ENCODE peak calls at places on chromosome 1, in five cellular contexts. P is H1, U is HCT116, R is GM12878, S is HepG2. F is an unnamed sample.

GRCh38 chr1:151008244-151009205 is at the start of gene PRUNE1:
- DNase-seq in U (peak; percentile 94), S (peak; percentile 95), R (peak; percentile 74), P (peak; percentile 97), F (peak; percentile 97)

GRCh38 chr1:238648756-238649155 is 737.6 kb upstream of the CHRM3 start:
- DNase-seq in S (no peak), U (no peak), R (no peak), P (no peak), F (no peak)

GRCh38 chr1:64517640-64518039 is 47.7 kb downstream of the CACHD1 start:
- DNase-seq in S (no peak), U (no peak), R (no peak), P (no peak), F (no peak)

GRCh38 chr1:52253421-52253820 is 111.5 kb downstream of the ZFYVE9 start:
- DNase-seq in P (no peak), S (no peak), R (no peak), U (no peak), F (peak; percentile 23)

GRCh38 chr1:152506899-152507498 is 3.6 kb upstream of the LCE5A start:
- DNase-seq in S (no peak), P (no peak), U (no peak), R (no peak), F (no peak)

GRCh38 chr1:18419845-18420184 is 60.9 kb upstream of the KLHDC7A start:
- DNase-seq in U (no peak), P (no peak), R (no peak), S (no peak), F (no peak)

GRCh38 chr1:232684331-232685105 is 54.6 kb upstream of the SIPA1L2 start:
- DNase-seq in S (no peak), R (no peak), U (no peak), P (no peak), F (no peak)

GRCh38 chr1:244087021-244087560 is 36.0 kb downstream of the ZBTB18 start:
- DNase-seq in P (no peak), S (no peak), R (no peak), U (no peak), F (no peak)

GRCh38 chr1:151157067-151157531 is 650 bp downstream of the TNFAIP8L2 start:
- DNase-seq in R (no peak), P (no peak), U (no peak), S (no peak), F (no peak)

GRCh38 chr1:45552309-45552708 is 1.7 kb downstream of the AKR1A1 start:
- DNase-seq in P (no peak), S (no peak), R (no peak), U (no peak), F (no peak)

GRCh38 chr1:229092377-229093257 is 178.3 kb upstream of the RAB4A start:
- DNase-seq in R (no peak), U (no peak), P (no peak), S (no peak), F (no peak)

GRCh38 chr1:157045251-157046218 is at the start of gene ARHGEF11:
- DNase-seq in P (peak; percentile 90), R (no peak), U (peak; percentile 64), S (peak; percentile 76), F (peak; percentile 94)

GRCh38 chr1:3732747-3733602 is 19.3 kb upstream of the CCDC27 start:
- DNase-seq in P (peak; percentile 83), R (no peak), S (no peak), U (no peak), F (no peak)

GRCh38 chr1:54234284-54234683 is 34.3 kb downstream of the MRPL37 start:
- DNase-seq in R (no peak), U (no peak), P (no peak), S (no peak), F (no peak)

GRCh38 chr1:91774520-91775203 is 111.3 kb downstream of the TGFBR3 start:
- DNase-seq in R (no peak), S (no peak), U (no peak), P (no peak), F (no peak)

GRCh38 chr1:194378517-194378916 is 1192.1 kb upstream of the B3GALT2 start:
- DNase-seq in R (no peak), U (no peak), P (no peak), S (no peak), F (no peak)

GRCh38 chr1:93813076-93813475 is 65.9 kb downstream of the DNTTIP2 start:
- DNase-seq in P (no peak), R (no peak), S (peak; percentile 40), U (no peak), F (no peak)

GRCh38 chr1:89022167-89022959 is at the start of gene GBP3:
- DNase-seq in R (peak; percentile 33), U (peak; percentile 18), S (no peak), P (no peak), F (no peak)

GRCh38 chr1:233240839-233241682 is 54.5 kb downstream of the PCNX2 start:
- DNase-seq in R (no peak), S (peak; percentile 8), P (no peak), U (no peak), F (peak; percentile 49)

GRCh38 chr1:229380514-229381160 is 37.8 kb upstream of the CCSAP start:
- DNase-seq in S (no peak), U (no peak), P (peak; percentile 52), R (no peak), F (no peak)

GRCh38 chr1:212967767-212968166 is 17.4 kb downstream of the VASH2 start:
- DNase-seq in U (peak; percentile 34), S (peak; percentile 45), P (no peak), R (no peak), F (peak; percentile 82)

GRCh38 chr1:20290624-20291597 is at the start of gene VWA5B1:
- DNase-seq in P (peak; percentile 77), U (no peak), R (no peak), S (no peak), F (peak; percentile 29)

GRCh38 chr1:39491146-39491921 is at the start of gene BMP8A:
- DNase-seq in U (peak; percentile 36), S (peak; percentile 32), P (peak; percentile 88), R (no peak), F (peak; percentile 97)

GRCh38 chr1:86388777-86389176 is 7.3 kb downstream of the ODF2L start:
- DNase-seq in P (no peak), S (no peak), R (no peak), U (no peak), F (no peak)

GRCh38 chr1:227317541-227318002 is 720 bp downstream of the CDC42BPA start:
- DNase-seq in R (no peak), S (peak; percentile 44), P (peak; percentile 69), U (no peak), F (peak; percentile 68)

GRCh38 chr1:210815641-210816040 is 318.3 kb downstream of the KCNH1 start:
- DNase-seq in P (no peak), R (no peak), S (no peak), U (no peak), F (no peak)

GRCh38 chr1:21295059-21295401 is 4.8 kb upstream of the ECE1 start:
- DNase-seq in P (no peak), U (peak; percentile 42), R (no peak), S (no peak), F (no peak)
- H3K27ac ChIP-seq in P (no peak overlapping the region), U (peak overlapping the region; percentile 42), R (peak overlapping the region; percentile 96), S (no peak overlapping the region), F (no peak overlapping the region)

DNA sequence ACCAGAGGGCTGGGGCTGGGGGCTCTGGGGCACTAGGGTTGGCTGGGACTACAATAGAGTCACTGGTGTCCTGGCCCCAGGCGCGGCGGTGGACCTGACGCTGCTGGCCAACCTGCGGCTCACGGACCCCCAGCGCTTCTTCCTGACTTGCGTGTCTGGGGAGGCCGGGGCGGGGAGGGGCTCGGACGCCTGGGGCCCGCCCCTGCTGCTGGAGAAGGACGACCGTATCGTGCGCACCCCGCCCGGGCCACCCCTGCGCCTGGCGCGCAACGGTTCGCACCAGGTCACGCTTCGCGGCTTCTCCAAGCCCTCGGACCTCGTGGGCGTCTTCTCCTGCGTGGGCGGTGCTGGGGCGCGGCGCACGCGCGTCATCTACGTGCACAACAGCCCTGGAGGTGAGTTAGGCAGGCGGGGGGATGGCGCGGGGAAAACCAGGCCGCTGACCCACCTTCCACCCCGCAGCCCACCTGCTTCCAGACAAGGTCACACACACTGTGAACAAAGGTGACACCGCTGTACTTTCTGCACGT is 4.1 kb downstream of the TIE1 start:
- DNase-seq in P (no peak), S (no peak), U (no peak), R (no peak), F (peak; percentile 52)
- TF ChIP-seq ATF3 in P (no peak), S (no peak), U (no peak), R (no peak), F (no peak)

DNA sequence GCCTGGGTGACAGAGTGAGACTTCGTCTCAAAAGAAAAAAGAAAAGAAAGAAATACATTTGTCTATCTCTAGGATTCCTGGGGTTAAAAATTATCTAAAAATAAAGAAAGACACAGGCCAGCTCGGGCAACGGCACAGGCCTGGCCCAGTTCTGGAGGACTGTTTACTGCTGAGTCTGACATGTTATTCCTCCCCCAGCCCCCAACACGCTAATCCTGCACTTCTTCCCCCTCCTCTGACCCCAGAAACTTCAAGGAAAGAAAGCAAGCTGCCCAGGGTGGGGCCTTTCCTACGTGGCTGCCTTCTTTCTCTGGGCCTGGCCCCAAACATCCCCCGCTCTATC is 40.0 kb downstream of the ACOT7 start:
- DNase-seq in P (no peak), R (no peak), U (no peak), S (no peak), F (no peak)
- H3K27ac ChIP-seq in P (no peak overlapping the region), R (no peak overlapping the region), U (peak overlapping the region; percentile 54), S (peak overlapping the region; percentile 64), F (no peak overlapping the region)

DNA sequence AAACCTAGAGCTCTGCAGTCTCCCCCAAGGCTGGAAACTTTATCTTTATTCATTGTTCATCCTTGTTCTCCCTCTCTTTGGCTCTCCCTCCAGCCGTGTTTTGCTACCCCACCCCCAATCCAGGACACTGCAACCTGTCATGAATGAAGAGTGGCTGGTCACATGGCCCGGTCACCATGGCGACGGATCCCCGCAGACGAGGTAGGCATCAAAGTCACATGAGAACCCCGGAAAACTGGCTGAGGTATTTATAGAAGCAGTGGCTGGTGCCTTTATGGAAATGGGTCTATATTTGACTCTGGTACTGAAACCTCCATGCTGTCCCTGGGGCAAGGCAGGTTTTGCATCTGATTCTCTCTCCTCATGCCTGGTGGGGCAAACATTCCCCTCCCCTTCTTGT is 13.4 kb upstream of the SLC6A17 start:
- DNase-seq in P (peak; percentile 86), R (no peak), S (peak; percentile 4), U (no peak), F (peak; percentile 33)
- TF ChIP-seq ATF3 in P (peak; percentile 73), R (no peak), S (no peak), U (no peak), F (no peak)

GRCh38 chr1:206609229-206609991 is 2.9 kb downstream of the EIF2D start:
- DNase-seq in U (no peak), S (no peak), R (peak; percentile 71), P (no peak), F (no peak)
- H3K27ac ChIP-seq in U (no peak overlapping the region), S (no peak overlapping the region), R (peak overlapping the region; percentile 89), P (no peak overlapping the region), F (no peak overlapping the region)

GRCh38 chr1:208997726-208998312 is 585.7 kb upstream of the CAMK1G start:
- DNase-seq in U (no peak), P (no peak), R (no peak), S (no peak), F (no peak)
- TF ChIP-seq ATF3 in U (no peak), P (no peak), R (no peak), S (no peak), F (no peak)

GRCh38 chr1:31848381-31848897 is 32.6 kb upstream of the SPOCD1 start:
- DNase-seq in S (no peak), U (no peak), P (no peak), R (no peak), F (no peak)

GRCh38 chr1:31843506-31843905 is 27.7 kb upstream of the SPOCD1 start:
- DNase-seq in S (no peak), U (peak; percentile 6), P (no peak), R (no peak), F (no peak)

GRCh38 chr1:31849653-31850052 is 33.8 kb upstream of the SPOCD1 start:
- DNase-seq in U (no peak), R (no peak), P (no peak), S (no peak), F (no peak)

GRCh38 chr1:31846484-31846883 is 30.7 kb upstream of the SPOCD1 start:
- DNase-seq in U (no peak), R (no peak), P (no peak), S (no peak), F (no peak)
- H3K27ac ChIP-seq in U (no peak overlapping the region), R (no peak overlapping the region), P (no peak overlapping the region), S (no peak overlapping the region), F (no peak overlapping the region)